ENCODE peak calls at places on chromosome 20, in four cellular contexts. Z is mesenchymal stem cell, A is EL, F is ELR. S is an unnamed sample.

GRCh38 chr20:60467078-60467477 is 508.9 kb downstream of the CDH26 start:
- DNase-seq in Z (no peak), A (no peak), F (no peak), S (no peak)

GRCh38 chr20:49219091-49219923 is at the start of gene DDX27:
- DNase-seq in A (peak), F (peak), Z (peak), S (peak)

GRCh38 chr20:11752336-11752735 is 165.4 kb upstream of the BTBD3 start:
- DNase-seq in Z (no peak), F (no peak), A (no peak), S (no peak)

GRCh38 chr20:34189572-34190163 is 51.6 kb upstream of the ASIP start:
- DNase-seq in Z (no peak), F (no peak), A (no peak), S (no peak)

GRCh38 chr20:58160451-58161051 is 67.9 kb downstream of the ANKRD60 start:
- DNase-seq in F (peak), Z (no peak), A (peak), S (no peak)

GRCh38 chr20:44629542-44629941 is 22.0 kb downstream of the ADA start:
- DNase-seq in Z (no peak), F (no peak), A (no peak), S (no peak)

GRCh38 chr20:1392693-1393506 is at the start of gene FKBP1A:
- DNase-seq in Z (peak), F (peak), A (peak), S (peak)

GRCh38 chr20:62885808-62886708 is 24.4 kb upstream of the TCFL5 start:
- DNase-seq in F (no peak), Z (no peak), A (no peak), S (no peak)

GRCh38 chr20:52564594-52564993 is 373.0 kb upstream of the ZFP64 start:
- DNase-seq in A (no peak), F (no peak), Z (no peak), S (no peak)

GRCh38 chr20:48284837-48285236 is 499.6 kb upstream of the SULF2 start:
- DNase-seq in F (peak), A (peak), Z (no peak), S (no peak)

GRCh38 chr20:36455972-36456625 is 85.2 kb upstream of the MYL9 start:
- DNase-seq in Z (no peak), F (no peak), A (no peak), S (no peak)

GRCh38 chr20:37939701-37940151 is 36.8 kb downstream of the VSTM2L start:
- DNase-seq in A (no peak), F (no peak), Z (no peak), S (peak)

GRCh38 chr20:40008177-40008576 is 680.9 kb downstream of the MAFB start:
- DNase-seq in F (peak), Z (no peak), A (peak), S (no peak)

GRCh38 chr20:59406446-59406845 is 106.0 kb downstream of the EDN3 start:
- DNase-seq in Z (no peak), A (no peak), F (no peak), S (no peak)

GRCh38 chr20:48070961-48071645 is 285.8 kb upstream of the SULF2 start:
- DNase-seq in A (no peak), F (no peak), Z (no peak), S (no peak)

GRCh38 chr20:50111120-50111828 is 1.7 kb downstream of the UBE2V1 start:
- DNase-seq in A (peak), F (peak), Z (peak), S (no peak)

GRCh38 chr20:2022163-2022562 is 28.3 kb upstream of the PDYN start:
- DNase-seq in A (no peak), F (no peak), Z (no peak), S (no peak)

GRCh38 chr20:40663991-40664880 is 24.8 kb downstream of the MAFB start:
- DNase-seq in F (no peak), Z (no peak), A (no peak), S (no peak)

GRCh38 chr20:46694484-46694883 is 5.2 kb upstream of the TP53RK start:
- DNase-seq in F (peak), A (peak), Z (no peak), S (no peak)

GRCh38 chr20:43781215-43781614 is 54.4 kb upstream of the GTSF1L start:
- DNase-seq in A (no peak), F (no peak), Z (no peak), S (no peak)

GRCh38 chr20:58092353-58092752 is 136.1 kb downstream of the ANKRD60 start:
- DNase-seq in F (no peak), Z (no peak), A (no peak), S (no peak)

GRCh38 chr20:56839791-56840190 is 210.7 kb downstream of the TFAP2C start:
- DNase-seq in F (no peak), A (no peak), Z (no peak), S (no peak)

GRCh38 chr20:3645309-3646066 is 17.7 kb downstream of the GFRA4 start:
- DNase-seq in F (no peak), Z (no peak), A (no peak), S (no peak)

GRCh38 chr20:59152559-59153354 is 10.9 kb upstream of the ZNF831 start:
- DNase-seq in Z (no peak), A (no peak), F (no peak), S (peak)

GRCh38 chr20:17419459-17419858 is 111.7 kb downstream of the BFSP1 start:
- DNase-seq in A (no peak), F (no peak), Z (no peak), S (peak)

GRCh38 chr20:63735859-63736718 is at the start of gene LIME1:
- DNase-seq in F (no peak), Z (no peak), A (no peak), S (no peak)

GRCh38 chr20:61543931-61544745 is 292.1 kb downstream of the CDH4 start:
- DNase-seq in F (no peak), A (no peak), Z (no peak), S (no peak)

GRCh38 chr20:57432874-57433491 is 41.8 kb downstream of the RBM38 start:
- DNase-seq in Z (peak), A (no peak), F (no peak), S (no peak)

GRCh38 chr20:47670913-47671312 is 114.4 kb downstream of the SULF2 start:
- DNase-seq in Z (no peak), F (no peak), A (no peak), S (no peak)

GRCh38 chr20:8457978-8458377 is 325.9 kb downstream of the PLCB1 start:
- DNase-seq in A (no peak), F (no peak), Z (no peak), S (no peak)

GRCh38 chr20:48489046-48489463 is 338.7 kb downstream of the PREX1 start:
- DNase-seq in A (no peak), Z (no peak), F (no peak), S (no peak)

GRCh38 chr20:43603124-43603523 is 12.4 kb downstream of the IFT52 start:
- DNase-seq in Z (no peak), A (no peak), F (no peak), S (no peak)

GRCh38 chr20:57061058-57061900 is 205.2 kb downstream of the BMP7 start:
- DNase-seq in A (peak), F (peak), Z (peak), S (peak)

GRCh38 chr20:22531756-22532155 is 52.6 kb downstream of the FOXA2 start:
- DNase-seq in Z (no peak), F (no peak), A (no peak), S (no peak)

GRCh38 chr20:42714298-42715141 is 475.2 kb downstream of the PTPRT start:
- DNase-seq in A (no peak), F (no peak), Z (no peak), S (no peak)

GRCh38 chr20:37354210-37355195 is 8.6 kb downstream of the SRC start:
- DNase-seq in F (no peak), A (no peak), Z (no peak), S (no peak)

S was measured in NCI-H524.